ENCODE peak calls at places on chromosomes 12 and 14, in ten cellular contexts. R is lower lobe of right lung, W is neural progenitor cell, F is heart left ventricle, G is hepatic stellate cell, Y is Kasumi-1, V is cardiac fibroblast, M is fibroblast of pulmonary artery, P is DND-41, N is T-cell. S is an unnamed sample.

GRCh38 chr12:101598483-101598882 is 3.7 kb downstream of the MYBPC1 start:
- DNase-seq in W (no peak), V (no peak), P (no peak), N (no peak), Y (no peak), R (no peak), G (no peak), F (no peak), M (no peak), S (no peak)

GRCh38 chr12:131530427-131530826 is 180.5 kb upstream of the SFSWAP start:
- DNase-seq in P (no peak), N (no peak), R (no peak), W (no peak), V (no peak), M (no peak), G (no peak), Y (no peak), F (no peak), S (no peak)

GRCh38 chr12:69998922-69999321 is 173.9 kb downstream of the MYRFL start:
- DNase-seq in W (no peak), F (no peak), P (no peak), Y (no peak), R (no peak), N (no peak), V (no peak), G (no peak), M (no peak), S (no peak)

GRCh38 chr12:69932154-69932553 is 107.1 kb downstream of the MYRFL start:
- DNase-seq in Y (no peak), P (no peak), V (no peak), N (no peak), F (no peak), R (no peak), M (no peak), W (no peak), G (no peak), S (no peak)

GRCh38 chr12:119177056-119177325 is 1.7 kb upstream of the HSPB8 start:
- DNase-seq in W (no peak), Y (no peak), M (no peak), P (no peak), N (no peak), G (no peak), R (no peak), F (no peak), V (no peak), S (no peak)

GRCh38 chr14:99481745-99482099 is 513 bp downstream of the CCNK start:
- DNase-seq in P (peak), G (peak), V (peak), M (peak), W (no peak), F (no peak), Y (peak), N (no peak), R (no peak), S (no peak)

GRCh38 chr12:56121204-56121870 is 3.3 kb downstream of the ZC3H10 start:
- DNase-seq in G (no peak), F (no peak), W (no peak), Y (no peak), P (no peak), V (no peak), M (no peak), N (no peak), R (no peak), S (no peak)

GRCh38 chr12:77116277-77116676 is 50.9 kb upstream of the E2F7 start:
- DNase-seq in W (no peak), G (peak), V (peak), P (no peak), Y (no peak), M (peak), R (no peak), F (no peak), N (no peak), S (no peak)

GRCh38 chr12:75684678-75685620 is 173.5 kb upstream of the KRR1 start:
- DNase-seq in R (no peak), F (no peak), W (no peak), N (no peak), M (peak), G (peak), P (no peak), Y (no peak), V (peak), S (no peak)

GRCh38 chr14:26863736-26864135 is 265.9 kb upstream of the NOVA1 start:
- DNase-seq in F (no peak), P (no peak), W (no peak), Y (peak), R (no peak), N (no peak), V (peak), G (no peak), M (peak), S (peak)

GRCh38 chr12:49553512-49554088 is 14.3 kb downstream of the MCRS1 start:
- DNase-seq in V (peak), N (no peak), W (peak), M (peak), F (no peak), R (no peak), P (no peak), Y (peak), G (no peak), S (no peak)

GRCh38 chr14:93978735-93979134 is 2.4 kb upstream of the ASB2 start:
- DNase-seq in V (no peak), W (no peak), Y (no peak), G (no peak), N (no peak), F (no peak), R (no peak), P (no peak), M (no peak), S (no peak)

GRCh38 chr12:52323001-52323400 is 1.8 kb upstream of the KRT83 start:
- DNase-seq in R (no peak), V (no peak), N (no peak), F (no peak), Y (no peak), P (no peak), W (no peak), M (no peak), G (no peak), S (no peak)

GRCh38 chr12:128336506-128336905 is 69.5 kb downstream of the TMEM132C start:
- DNase-seq in V (no peak), N (no peak), W (no peak), R (no peak), G (no peak), Y (no peak), P (no peak), M (no peak), F (no peak), S (no peak)

GRCh38 chr14:21526672-21527319 is 650 bp upstream of the SALL2 start:
- DNase-seq in F (no peak), Y (no peak), V (no peak), W (peak), N (no peak), G (no peak), R (no peak), P (no peak), M (no peak), S (no peak)

GRCh38 chr12:62738105-62738504 is 196.8 kb downstream of the PPM1H start:
- DNase-seq in W (no peak), G (no peak), Y (no peak), F (no peak), R (no peak), N (no peak), V (peak), M (no peak), P (no peak), S (no peak)

S was measured in HTR-8/SVneo.